ENCODE peak calls at places on chromosomes 12 and 14, in seven cellular contexts. R, N, P, D, S, U and X are unnamed samples.

GRCh38 chr12:63419119-63419518 is 249.2 kb downstream of the DPY19L2 start:
- DNase-seq in D (no peak), U (no peak), N (no peak), P (no peak), S (no peak), R (no peak), X (no peak)

GRCh38 chr12:68428724-68429580 is 96.8 kb upstream of the MDM1 start:
- DNase-seq in S (peak; percentile 64), R (no peak), U (no peak), D (no peak), N (no peak), P (no peak), X (peak; percentile 76)

GRCh38 chr14:45793081-45793480 is 540.1 kb upstream of the MIS18BP1 start:
- DNase-seq in U (no peak), R (no peak), P (no peak), D (no peak), S (no peak), N (no peak), X (no peak)

GRCh38 chr12:104439137-104439536 is 17.6 kb upstream of the CHST11 start:
- DNase-seq in D (no peak), N (no peak), S (no peak), P (no peak), R (no peak), U (no peak), X (no peak)

GRCh38 chr14:92905667-92906066 is 17.3 kb upstream of the CHGA start:
- DNase-seq in S (no peak), D (no peak), N (no peak), P (no peak), U (no peak), R (no peak), X (no peak)

GRCh38 chr12:69601962-69602685 is 8.6 kb downstream of the LRRC10 start:
- DNase-seq in S (no peak), N (no peak), R (no peak), P (no peak), U (no peak), D (no peak), X (no peak)

GRCh38 chr14:61438860-61439765 is 117.7 kb downstream of the PRKCH start:
- DNase-seq in R (no peak), D (peak; percentile 67), S (peak; percentile 71), U (peak; percentile 25), N (no peak), P (no peak), X (peak; percentile 82)

GRCh38 chr12:122870867-122871664 is 24.9 kb downstream of the VPS37B start:
- DNase-seq in N (peak; percentile 72), P (peak; percentile 62), D (peak; percentile 81), S (peak; percentile 74), R (no peak), U (no peak), X (peak; percentile 65)

GRCh38 chr14:82915381-82915780 is 1381.7 kb upstream of the SEL1L start:
- DNase-seq in U (no peak), P (peak; percentile 6), S (no peak), N (no peak), R (no peak), D (no peak), X (no peak)

GRCh38 chr12:74449872-74450271 is 87.8 kb upstream of the ATXN7L3B start:
- DNase-seq in P (no peak), R (no peak), S (no peak), U (no peak), N (no peak), D (no peak), X (peak; percentile 16)

GRCh38 chr12:50192241-50192640 is 25.1 kb upstream of the CERS5 start:
- DNase-seq in R (no peak), U (no peak), N (no peak), P (no peak), S (no peak), D (no peak), X (no peak)

GRCh38 chr12:98002887-98003493 is 512.4 kb upstream of the TMPO start:
- DNase-seq in S (peak; percentile 14), D (no peak), P (peak; percentile 17), U (no peak), R (no peak), N (no peak), X (peak; percentile 22)

GRCh38 chr12:116962783-116963356 is 52.1 kb downstream of the FBXW8 start:
- DNase-seq in S (no peak), P (no peak), D (no peak), U (no peak), N (no peak), R (no peak), X (no peak)

GRCh38 chr14:103118663-103119404 is 4.4 kb upstream of the TNFAIP2 start:
- DNase-seq in D (peak; percentile 79), U (no peak), N (no peak), P (peak; percentile 64), R (no peak), S (no peak), X (no peak)

GRCh38 chr12:6635856-6636521 is at the start of gene LPAR5:
- DNase-seq in D (no peak), R (no peak), N (no peak), S (peak; percentile 7), P (no peak), U (peak; percentile 31), X (no peak)

GRCh38 chr12:6632026-6632978 is 3.5 kb downstream of the LPAR5 start:
- DNase-seq in P (no peak), D (no peak), N (no peak), R (no peak), S (no peak), U (peak; percentile 32), X (no peak)

GRCh38 chr12:6639151-6639773 is 3.5 kb upstream of the LPAR5 start:
- DNase-seq in S (no peak), P (no peak), D (no peak), U (no peak), R (no peak), N (no peak), X (no peak)

GRCh38 chr12:6638305-6638704 is 2.5 kb upstream of the LPAR5 start:
- DNase-seq in N (no peak), P (no peak), S (no peak), U (no peak), D (no peak), R (no peak), X (no peak)

DNA sequence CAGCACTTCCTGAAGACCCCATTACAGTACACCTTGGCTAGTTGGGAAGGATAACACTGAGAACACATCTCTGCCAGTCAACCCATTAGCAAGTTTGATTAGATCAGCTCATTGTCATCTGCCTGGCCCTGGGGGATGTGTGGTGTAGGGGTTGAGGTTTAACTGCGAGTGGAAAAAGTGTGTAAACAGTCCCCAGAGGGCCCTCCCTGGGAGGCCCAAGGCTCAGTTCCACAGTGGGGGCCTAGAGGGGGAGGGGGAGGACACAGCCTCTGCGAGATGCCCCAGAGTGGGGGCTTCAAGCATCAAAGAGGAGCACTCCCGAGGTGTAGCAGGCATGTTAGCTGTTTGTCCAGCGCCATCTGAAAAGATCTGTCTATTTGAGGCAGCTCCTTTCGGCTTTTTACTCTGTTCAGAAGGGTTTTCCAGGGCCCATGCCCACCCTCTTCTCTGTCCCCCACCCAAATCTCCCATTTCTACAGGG is 344 bp downstream of the LPAR5 start:
- DNase-seq in P (no peak), S (no peak), R (no peak), U (peak; percentile 25), D (no peak), N (no peak), X (no peak)
- H3K4me3 ChIP-seq in P (no peak overlapping the region), S (no peak overlapping the region), R (no peak overlapping the region), U (peak overlapping the region; percentile 42), D (no peak overlapping the region), N (no peak overlapping the region), X (no peak overlapping the region)

GRCh38 chr12:10634427-10634826 is 21.0 kb upstream of the MAGOHB start:
- DNase-seq in D (no peak), N (no peak), S (no peak), U (no peak), R (no peak), P (no peak), X (no peak)
- H3K4me3 ChIP-seq in D (no peak overlapping the region), N (no peak overlapping the region), S (no peak overlapping the region), U (no peak overlapping the region), R (no peak overlapping the region), P (no peak overlapping the region), X (no peak overlapping the region)

GRCh38 chr14:70811578-70811977 is 2.3 kb upstream of the MAP3K9 start:
- DNase-seq in U (no peak), P (no peak), R (no peak), S (no peak), D (no peak), N (no peak), X (no peak)

GRCh38 chr14:70809238-70810214 is at the start of gene MAP3K9:
- DNase-seq in P (peak; percentile 98), S (peak; percentile 44), N (peak; percentile 89), R (no peak), D (peak; percentile 99), U (peak; percentile 90), X (peak; percentile 33)

GRCh38 chr14:70810621-70811020 is 1.3 kb upstream of the MAP3K9 start:
- DNase-seq in D (no peak), R (no peak), U (no peak), S (no peak), P (no peak), N (no peak), X (no peak)

GRCh38 chr14:70812124-70812818 is 3.0 kb upstream of the MAP3K9 start:
- DNase-seq in P (no peak), R (no peak), U (no peak), D (no peak), S (no peak), N (no peak), X (no peak)

DNA sequence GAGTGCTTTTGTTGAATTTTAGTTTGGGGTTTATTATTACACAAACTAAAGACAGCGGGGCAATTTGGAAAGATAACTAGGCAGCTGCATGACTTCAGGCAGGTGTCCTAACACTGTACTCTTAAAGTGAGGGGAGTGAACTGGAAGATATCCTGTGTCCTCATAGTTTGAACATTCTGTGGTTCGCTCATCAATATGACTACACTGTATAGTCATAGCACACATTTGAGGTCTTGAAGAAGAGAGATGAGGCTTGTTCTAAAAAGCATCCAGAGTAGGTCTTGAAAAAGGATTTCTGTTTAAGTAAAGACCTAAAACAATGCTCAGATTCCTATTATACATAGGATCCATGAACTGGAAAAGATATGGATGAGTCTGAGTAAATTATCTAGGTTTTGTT is 1.8 kb upstream of the MAP3K9 start:
- DNase-seq in N (no peak), P (no peak), R (no peak), U (no peak), D (no peak), S (no peak), X (no peak)
- H3K4me3 ChIP-seq in N (no peak overlapping the region), P (no peak overlapping the region), R (no peak overlapping the region), U (no peak overlapping the region), D (no peak overlapping the region), S (no peak overlapping the region), X (no peak overlapping the region)

GRCh38 chr14:32432813-32433538 is 103.9 kb downstream of the AKAP6 start:
- DNase-seq in R (no peak), U (no peak), D (no peak), N (no peak), P (no peak), S (no peak), X (no peak)

GRCh38 chr14:32435411-32435810 is 106.3 kb downstream of the AKAP6 start:
- DNase-seq in U (no peak), P (no peak), D (no peak), N (no peak), R (no peak), S (no peak), X (no peak)

GRCh38 chr14:32436993-32437392 is 107.9 kb downstream of the AKAP6 start:
- DNase-seq in N (no peak), P (no peak), S (no peak), D (no peak), R (no peak), U (no peak), X (peak; percentile 18)

GRCh38 chr14:32434880-32435279 is 105.8 kb downstream of the AKAP6 start:
- DNase-seq in U (no peak), S (no peak), D (no peak), N (no peak), P (no peak), R (no peak), X (no peak)

GRCh38 chr14:32434180-32434579 is 105.1 kb downstream of the AKAP6 start:
- DNase-seq in R (no peak), N (no peak), D (no peak), P (no peak), U (no peak), S (no peak), X (no peak)
- H3K4me3 ChIP-seq in R (no peak overlapping the region), N (peak overlapping the region; percentile 72), D (no peak overlapping the region), P (no peak overlapping the region), U (no peak overlapping the region), S (no peak overlapping the region), X (no peak overlapping the region)